ENCODE peak calls at places on chromosomes 3 and 15, in six cellular contexts. U, X, D, O, F and N are unnamed samples.

GRCh38 chr3:128051459-128051836 is 789 bp upstream of the SEC61A1 start:
- DNase-seq in U (no peak), X (no peak), D (no peak), O (no peak), F (no peak), N (peak; percentile 40)

GRCh38 chr3:173970206-173970605 is 572.7 kb downstream of the NLGN1 start:
- DNase-seq in U (no peak), X (no peak), D (no peak), O (no peak), F (no peak), N (peak; percentile 5)

GRCh38 chr15:59367022-59367451 is 5.6 kb downstream of the MYO1E start:
- DNase-seq in U (no peak), X (no peak), D (no peak), O (no peak), F (no peak), N (no peak)

GRCh38 chr3:49674491-49674983 is 386 bp downstream of the APEH start:
- DNase-seq in U (no peak), X (no peak), D (no peak), O (no peak), F (peak; percentile 44), N (peak; percentile 43)

GRCh38 chr3:72818092-72818721 is 30.0 kb downstream of the SHQ1 start:
- DNase-seq in U (no peak), X (peak; percentile 4), D (no peak), O (peak; percentile 2), F (no peak), N (peak; percentile 54)

GRCh38 chr3:99551520-99551919 is 86.9 kb upstream of the COL8A1 start:
- DNase-seq in U (peak; percentile 15), X (no peak), D (no peak), O (no peak), F (no peak), N (no peak)

GRCh38 chr3:129063841-129064482 is 3.4 kb downstream of the GP9 start:
- DNase-seq in U (no peak), X (no peak), D (no peak), O (no peak), F (no peak), N (no peak)

GRCh38 chr3:43025423-43025822 is 46.3 kb downstream of the GASK1A start:
- DNase-seq in U (no peak), X (no peak), D (no peak), O (no peak), F (no peak), N (no peak)

GRCh38 chr15:29143909-29144308 is 125.7 kb downstream of the NSMCE3 start:
- DNase-seq in U (no peak), X (no peak), D (no peak), O (no peak), F (no peak), N (no peak)

GRCh38 chr15:39926526-39926925 is 6.5 kb upstream of the GPR176 start:
- DNase-seq in U (no peak), X (no peak), D (no peak), O (no peak), F (no peak), N (no peak)

GRCh38 chr15:67838789-67839332 is 984 bp downstream of the RNU6-1 start:
- DNase-seq in U (peak; percentile 56), X (no peak), D (no peak), O (no peak), F (no peak), N (peak; percentile 75)

GRCh38 chr15:68298882-68299381 is 21.4 kb downstream of the FEM1B start:
- DNase-seq in U (no peak), X (no peak), D (peak; percentile 77), O (no peak), F (no peak), N (no peak)

GRCh38 chr3:189710620-189711388 is 79.6 kb downstream of the TP63 start:
- DNase-seq in U (no peak), X (no peak), D (peak; percentile 71), O (peak; percentile 81), F (no peak), N (no peak)

GRCh38 chr3:15638193-15638890 is 36.8 kb downstream of the BTD start:
- DNase-seq in U (no peak), X (no peak), D (no peak), O (no peak), F (no peak), N (no peak)

GRCh38 chr15:52668133-52668532 is 11.1 kb downstream of the ATOSA start:
- DNase-seq in U (no peak), X (no peak), D (no peak), O (no peak), F (no peak), N (no peak)

GRCh38 chr15:52667597-52667996 is 11.6 kb downstream of the ATOSA start:
- DNase-seq in U (no peak), X (no peak), D (no peak), O (no peak), F (no peak), N (no peak)

GRCh38 chr15:52672661-52673060 is 6.5 kb downstream of the ATOSA start:
- DNase-seq in U (no peak), X (no peak), D (no peak), O (no peak), F (no peak), N (no peak)

GRCh38 chr15:52673312-52673711 is 5.9 kb downstream of the ATOSA start:
- DNase-seq in U (no peak), X (no peak), D (no peak), O (no peak), F (no peak), N (no peak)

GRCh38 chr15:52670087-52670486 is 9.1 kb downstream of the ATOSA start:
- DNase-seq in U (no peak), X (no peak), D (no peak), O (no peak), F (no peak), N (no peak)
- TF ChIP-seq SIN3A in U (no peak), X (no peak), D (no peak), O (no peak), F (no peak), N (no peak)

GRCh38 chr3:143590660-143591059 is 257.6 kb downstream of the SLC9A9 start:
- DNase-seq in U (no peak), X (no peak), D (no peak), O (no peak), F (peak; percentile 12), N (no peak)

GRCh38 chr3:143585720-143586456 is 262.4 kb downstream of the SLC9A9 start:
- DNase-seq in U (no peak), X (no peak), D (peak; percentile 45), O (no peak), F (no peak), N (no peak)

GRCh38 chr3:143581972-143582722 is 266.1 kb downstream of the SLC9A9 start:
- DNase-seq in U (no peak), X (no peak), D (no peak), O (no peak), F (no peak), N (no peak)

DNA sequence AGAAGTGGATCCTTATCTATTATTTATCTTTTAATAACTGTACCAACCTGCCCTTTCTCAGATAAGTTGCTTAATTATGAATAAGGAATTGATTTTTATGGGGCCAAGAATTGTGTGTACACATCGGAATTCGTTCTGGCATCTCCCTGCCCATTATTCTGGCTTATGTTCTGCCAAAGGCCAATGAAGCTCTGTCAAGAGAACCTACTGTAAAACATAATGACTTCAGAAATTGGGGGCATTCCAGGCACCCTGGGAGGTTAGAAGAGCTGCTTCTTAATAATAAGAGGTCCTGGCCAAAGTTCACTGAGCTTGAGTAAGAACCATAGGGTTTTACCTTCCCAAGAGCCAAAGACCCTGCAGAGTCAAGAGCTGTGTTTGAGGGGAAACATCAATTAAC is 261.7 kb downstream of the SLC9A9 start:
- DNase-seq in U (no peak), X (no peak), D (no peak), O (no peak), F (no peak), N (no peak)
- TF ChIP-seq SIN3A in U (no peak), X (no peak), D (no peak), O (no peak), F (no peak), N (no peak)

GRCh38 chr15:42102646-42103235 is 8.4 kb upstream of the PLA2G4D start:
- DNase-seq in U (no peak), X (no peak), D (no peak), O (no peak), F (no peak), N (no peak)
- TF ChIP-seq SIN3A in U (no peak), X (no peak), D (no peak), O (no peak), F (no peak), N (no peak)

DNA sequence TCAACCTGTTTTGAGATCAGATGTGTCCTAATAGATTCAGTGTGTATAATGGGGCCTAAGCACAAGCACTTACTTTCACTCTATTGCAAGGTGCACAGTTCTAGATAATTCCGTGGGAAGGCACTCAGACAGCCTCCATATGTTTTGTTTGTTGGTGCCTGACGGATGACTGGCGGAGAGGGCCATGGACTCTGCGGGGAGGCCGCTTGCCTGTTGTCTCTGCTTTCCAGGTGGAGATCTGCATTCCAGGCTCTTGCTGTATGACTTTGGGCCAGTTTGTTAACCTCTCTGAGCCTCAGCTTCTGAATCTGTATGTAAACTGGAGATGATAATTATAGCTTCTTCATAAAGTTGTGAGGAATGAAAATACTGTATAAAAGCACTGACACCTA is 1.5 kb downstream of the IRAK2 start:
- DNase-seq in U (peak; percentile 14), X (no peak), D (no peak), O (no peak), F (no peak), N (no peak)
- TF ChIP-seq SIN3A in U (no peak), X (no peak), D (no peak), O (no peak), F (no peak), N (no peak)

GRCh38 chr3:160810360-160810759 is 54.3 kb downstream of the PPM1L start:
- DNase-seq in U (no peak), X (no peak), D (no peak), O (no peak), F (no peak), N (no peak)
- TF ChIP-seq SIN3A in U (no peak), X (no peak), D (no peak), O (no peak), F (no peak), N (no peak)

GRCh38 chr15:70557506-70558258 is 205.7 kb downstream of the UACA start:
- DNase-seq in U (no peak), X (no peak), D (no peak), O (no peak), F (no peak), N (no peak)
- TF ChIP-seq SIN3A in U (no peak), X (no peak), D (no peak), O (no peak), F (no peak), N (no peak)

GRCh38 chr15:63950911-63951481 is 95.3 kb downstream of the DAPK2 start:
- DNase-seq in U (no peak), X (no peak), D (no peak), O (no peak), F (no peak), N (no peak)
- TF ChIP-seq SIN3A in U (no peak), X (no peak), D (no peak), O (no peak), F (no peak), N (no peak)

GRCh38 chr3:177196473-177197040 is 725 bp downstream of the TBL1XR1 start:
- DNase-seq in U (no peak), X (no peak), D (no peak), O (no peak), F (peak; percentile 68), N (peak; percentile 79)
- TF ChIP-seq SIN3A in U (no peak), X (no peak), D (no peak), O (peak; percentile 31), F (no peak), N (peak; percentile 18)

GRCh38 chr3:177491301-177492031 is 294.2 kb upstream of the TBL1XR1 start:
- DNase-seq in U (no peak), X (no peak), D (no peak), O (no peak), F (no peak), N (peak; percentile 55)
- TF ChIP-seq SIN3A in U (no peak), X (no peak), D (no peak), O (no peak), F (no peak), N (no peak)